ENCODE peak calls at places on chromosomes 6 and 20, in eight cellular contexts. One of them, this sample, is unnamed.

GRCh38 chr6:161300823-161301222 is 27.0 kb upstream of the AGPAT4 start:
- DNase-seq in A549: no peak
- DNase-seq in Calu3: no peak
- DNase-seq in cardiac muscle cell: no peak
- DNase-seq in fibroblast of lung: no peak
- DNase-seq in HL-60: no peak
- DNase-seq in bronchial epithelial cell: no peak
- DNase-seq in activated B cell treated with CpG ODN at 0.5 μM for 24 hours: no peak
- DNase-seq in this sample: no peak

GRCh38 chr6:96812077-96812703 is 25.1 kb downstream of the GPR63 start:
- DNase-seq in HL-60: no peak
- DNase-seq in fibroblast of lung: peak; percentile 62
- DNase-seq in A549: no peak
- DNase-seq in Calu3: no peak
- DNase-seq in activated B cell treated with CpG ODN at 0.5 μM for 24 hours: no peak
- DNase-seq in bronchial epithelial cell: no peak
- DNase-seq in cardiac muscle cell: no peak
- DNase-seq in this sample: no peak

GRCh38 chr6:139271056-139271455 is 20.7 kb downstream of the TXLNB start:
- DNase-seq in A549: no peak
- DNase-seq in fibroblast of lung: peak; percentile 95
- DNase-seq in activated B cell treated with CpG ODN at 0.5 μM for 24 hours: no peak
- DNase-seq in Calu3: no peak
- DNase-seq in HL-60: no peak
- DNase-seq in cardiac muscle cell: no peak
- DNase-seq in bronchial epithelial cell: peak; percentile 36
- DNase-seq in this sample: no peak

GRCh38 chr6:36272234-36272633 is 2.4 kb downstream of the PNPLA1 start:
- DNase-seq in bronchial epithelial cell: no peak
- DNase-seq in cardiac muscle cell: no peak
- DNase-seq in fibroblast of lung: no peak
- DNase-seq in activated B cell treated with CpG ODN at 0.5 μM for 24 hours: no peak
- DNase-seq in HL-60: no peak
- DNase-seq in A549: no peak
- DNase-seq in Calu3: no peak
- DNase-seq in this sample: no peak

GRCh38 chr6:157941101-157941863 is 40.4 kb upstream of the SYNJ2 start:
- DNase-seq in Calu3: no peak
- DNase-seq in cardiac muscle cell: no peak
- DNase-seq in A549: no peak
- DNase-seq in activated B cell treated with CpG ODN at 0.5 μM for 24 hours: no peak
- DNase-seq in fibroblast of lung: no peak
- DNase-seq in HL-60: no peak
- DNase-seq in bronchial epithelial cell: no peak
- DNase-seq in this sample: no peak

GRCh38 chr6:124928831-124929230 is 33.4 kb upstream of the RNF217 start:
- DNase-seq in Calu3: no peak
- DNase-seq in fibroblast of lung: peak; percentile 70
- DNase-seq in A549: no peak
- DNase-seq in activated B cell treated with CpG ODN at 0.5 μM for 24 hours: no peak
- DNase-seq in cardiac muscle cell: no peak
- DNase-seq in HL-60: no peak
- DNase-seq in bronchial epithelial cell: peak; percentile 60
- DNase-seq in this sample: no peak

GRCh38 chr20:37511605-37512275 is 9.3 kb upstream of the NNAT start:
- DNase-seq in cardiac muscle cell: no peak
- DNase-seq in HL-60: no peak
- DNase-seq in activated B cell treated with CpG ODN at 0.5 μM for 24 hours: no peak
- DNase-seq in fibroblast of lung: peak; percentile 76
- DNase-seq in Calu3: no peak
- DNase-seq in A549: no peak
- DNase-seq in bronchial epithelial cell: peak; percentile 17
- DNase-seq in this sample: no peak

GRCh38 chr6:135097172-135097571 is 42.5 kb upstream of the HBS1L start:
- DNase-seq in bronchial epithelial cell: no peak
- DNase-seq in cardiac muscle cell: no peak
- DNase-seq in fibroblast of lung: no peak
- DNase-seq in A549: no peak
- DNase-seq in HL-60: no peak
- DNase-seq in Calu3: no peak
- DNase-seq in activated B cell treated with CpG ODN at 0.5 μM for 24 hours: no peak
- DNase-seq in this sample: no peak

GRCh38 chr20:61357119-61357518 is 105.1 kb downstream of the CDH4 start:
- DNase-seq in A549: no peak
- DNase-seq in cardiac muscle cell: no peak
- DNase-seq in fibroblast of lung: no peak
- DNase-seq in HL-60: no peak
- DNase-seq in Calu3: no peak
- DNase-seq in bronchial epithelial cell: no peak
- DNase-seq in activated B cell treated with CpG ODN at 0.5 μM for 24 hours: no peak
- DNase-seq in this sample: no peak

GRCh38 chr20:38143646-38144554 is 21.2 kb downstream of the TGM2 start:
- DNase-seq in activated B cell treated with CpG ODN at 0.5 μM for 24 hours: no peak
- DNase-seq in Calu3: peak; percentile 90
- DNase-seq in fibroblast of lung: peak; percentile 95
- DNase-seq in HL-60: peak; percentile 16
- DNase-seq in cardiac muscle cell: peak; percentile 49
- DNase-seq in A549: peak; percentile 63
- DNase-seq in bronchial epithelial cell: peak; percentile 100
- DNase-seq in this sample: peak; percentile 80

GRCh38 chr6:84522135-84522535 is 242.3 kb downstream of the TBX18 start:
- DNase-seq in Calu3: no peak
- DNase-seq in HL-60: no peak
- DNase-seq in bronchial epithelial cell: peak; percentile 94
- DNase-seq in A549: peak; percentile 10
- DNase-seq in fibroblast of lung: peak; percentile 96
- DNase-seq in activated B cell treated with CpG ODN at 0.5 μM for 24 hours: no peak
- DNase-seq in cardiac muscle cell: no peak
- DNase-seq in this sample: no peak

GRCh38 chr20:46559685-46560440 is 9.4 kb upstream of the OCSTAMP start:
- DNase-seq in activated B cell treated with CpG ODN at 0.5 μM for 24 hours: no peak
- DNase-seq in A549: no peak
- DNase-seq in cardiac muscle cell: no peak
- DNase-seq in HL-60: no peak
- DNase-seq in bronchial epithelial cell: no peak
- DNase-seq in fibroblast of lung: no peak
- DNase-seq in Calu3: peak; percentile 36
- DNase-seq in this sample: no peak

GRCh38 chr6:139474145-139475108 is 100.0 kb upstream of the CITED2 start:
- DNase-seq in A549: no peak
- DNase-seq in HL-60: peak; percentile 64
- DNase-seq in fibroblast of lung: peak; percentile 33
- DNase-seq in activated B cell treated with CpG ODN at 0.5 μM for 24 hours: no peak
- DNase-seq in cardiac muscle cell: no peak
- DNase-seq in bronchial epithelial cell: no peak
- DNase-seq in Calu3: no peak
- DNase-seq in this sample: no peak

GRCh38 chr6:93088675-93089575 is 330.4 kb downstream of the EPHA7 start:
- DNase-seq in cardiac muscle cell: no peak
- DNase-seq in HL-60: no peak
- DNase-seq in activated B cell treated with CpG ODN at 0.5 μM for 24 hours: no peak
- DNase-seq in bronchial epithelial cell: no peak
- DNase-seq in Calu3: no peak
- DNase-seq in fibroblast of lung: peak; percentile 5
- DNase-seq in A549: no peak
- DNase-seq in this sample: no peak

GRCh38 chr20:18009116-18009515 is 40.3 kb downstream of the MGME1 start:
- DNase-seq in activated B cell treated with CpG ODN at 0.5 μM for 24 hours: no peak
- DNase-seq in Calu3: no peak
- DNase-seq in bronchial epithelial cell: no peak
- DNase-seq in A549: no peak
- DNase-seq in fibroblast of lung: no peak
- DNase-seq in cardiac muscle cell: no peak
- DNase-seq in HL-60: no peak
- DNase-seq in this sample: no peak

GRCh38 chr20:45588800-45589199 is 9.7 kb upstream of the WFDC8 start:
- DNase-seq in bronchial epithelial cell: peak; percentile 12
- DNase-seq in activated B cell treated with CpG ODN at 0.5 μM for 24 hours: no peak
- DNase-seq in HL-60: no peak
- DNase-seq in Calu3: no peak
- DNase-seq in A549: no peak
- DNase-seq in fibroblast of lung: no peak
- DNase-seq in cardiac muscle cell: no peak
- DNase-seq in this sample: no peak

GRCh38 chr20:20079102-20079784 is 26.9 kb downstream of the CFAP61 start:
- DNase-seq in bronchial epithelial cell: peak; percentile 13
- DNase-seq in HL-60: no peak
- DNase-seq in activated B cell treated with CpG ODN at 0.5 μM for 24 hours: no peak
- DNase-seq in A549: no peak
- DNase-seq in fibroblast of lung: no peak
- DNase-seq in Calu3: peak; percentile 1
- DNase-seq in cardiac muscle cell: no peak
- DNase-seq in this sample: no peak

GRCh38 chr6:92559002-92559401 is 860.4 kb downstream of the EPHA7 start:
- DNase-seq in Calu3: no peak
- DNase-seq in A549: no peak
- DNase-seq in activated B cell treated with CpG ODN at 0.5 μM for 24 hours: no peak
- DNase-seq in bronchial epithelial cell: no peak
- DNase-seq in fibroblast of lung: no peak
- DNase-seq in cardiac muscle cell: no peak
- DNase-seq in HL-60: no peak
- DNase-seq in this sample: no peak

GRCh38 chr20:52105045-52105572 is 86.5 kb downstream of the ZFP64 start:
- DNase-seq in fibroblast of lung: peak; percentile 54
- DNase-seq in HL-60: no peak
- DNase-seq in Calu3: no peak
- DNase-seq in bronchial epithelial cell: no peak
- DNase-seq in cardiac muscle cell: peak; percentile 63
- DNase-seq in activated B cell treated with CpG ODN at 0.5 μM for 24 hours: no peak
- DNase-seq in A549: peak; percentile 55
- DNase-seq in this sample: no peak

DNA sequence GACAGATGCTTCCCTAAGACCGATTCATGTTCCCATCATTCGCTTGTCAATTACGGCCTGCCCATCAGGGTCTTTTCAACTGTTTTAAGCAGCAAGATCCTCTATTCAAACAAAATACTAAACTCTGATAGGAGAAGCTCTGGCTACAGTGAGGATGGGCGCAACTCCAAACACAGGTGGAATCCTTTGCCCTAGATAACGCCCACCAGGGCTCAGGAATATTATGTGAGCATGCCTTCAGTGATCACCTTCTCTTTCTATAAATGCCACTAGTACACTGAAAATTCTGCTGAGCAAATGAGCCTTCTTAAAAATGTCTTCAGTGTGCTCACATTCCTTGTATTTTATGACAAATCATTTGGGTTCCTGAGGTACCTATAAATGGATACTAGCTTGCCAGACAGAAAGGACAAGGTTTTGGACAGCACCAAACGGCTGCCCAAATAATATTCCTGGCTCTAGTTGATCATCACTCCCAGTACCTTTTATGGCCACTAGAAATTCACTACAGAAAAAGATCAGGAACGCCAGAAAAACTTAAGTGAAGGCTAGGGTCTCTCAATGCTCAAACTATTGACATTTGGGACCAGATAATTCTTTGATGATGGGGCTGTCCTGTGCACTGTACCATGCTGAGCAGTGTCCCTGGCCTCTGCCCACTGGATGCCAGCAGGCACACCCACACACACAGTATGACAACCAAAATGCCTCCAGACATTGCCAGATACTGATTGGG is 13.1 kb downstream of the ZNF217 start:
- DNase-seq in cardiac muscle cell: no peak
- DNase-seq in A549: no peak
- DNase-seq in bronchial epithelial cell: no peak
- DNase-seq in Calu3: no peak
- DNase-seq in HL-60: no peak
- DNase-seq in fibroblast of lung: no peak
- DNase-seq in activated B cell treated with CpG ODN at 0.5 μM for 24 hours: no peak
- DNase-seq in this sample: no peak
- TF ChIP-seq CTCF in cardiac muscle cell: peak; percentile 11
- TF ChIP-seq CTCF in A549: no peak
- TF ChIP-seq CTCF in bronchial epithelial cell: no peak
- TF ChIP-seq CTCF in Calu3: peak; percentile 6
- TF ChIP-seq CTCF in HL-60: no peak
- TF ChIP-seq CTCF in fibroblast of lung: no peak
- TF ChIP-seq CTCF in activated B cell treated with CpG ODN at 0.5 μM for 24 hours: no peak
- TF ChIP-seq CTCF in this sample: no peak

DNA sequence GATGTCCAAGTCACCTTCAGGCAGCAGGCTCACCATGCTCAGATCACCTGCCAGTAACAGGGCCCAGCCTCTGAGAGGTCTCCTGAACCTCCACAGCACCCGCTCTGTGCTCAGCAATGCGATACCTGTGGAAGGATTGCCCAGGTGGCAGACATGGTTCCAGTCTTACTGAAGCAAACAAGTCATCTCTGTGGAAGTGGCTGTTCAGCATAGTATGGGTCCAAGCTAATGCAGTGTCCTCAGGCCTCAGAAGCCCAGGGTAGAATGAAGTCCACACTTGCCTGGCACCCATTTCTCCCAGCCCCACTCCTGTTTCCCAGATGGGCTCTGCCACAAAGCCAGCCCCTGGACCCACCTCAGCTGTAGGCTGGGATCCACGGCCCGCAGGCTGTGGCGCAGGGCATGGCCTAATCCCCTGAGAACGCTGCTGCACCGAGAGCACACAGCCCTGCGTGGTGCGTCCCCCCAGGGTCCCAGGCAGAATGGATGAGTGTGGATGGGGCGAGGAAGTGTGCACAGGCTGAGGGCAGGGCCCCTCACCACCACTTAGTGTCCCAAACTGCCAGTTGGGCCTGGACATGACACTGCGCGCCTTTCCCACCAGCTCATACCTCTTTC is 101.1 kb downstream of the PXDC1 start:
- DNase-seq in HL-60: no peak
- DNase-seq in bronchial epithelial cell: no peak
- DNase-seq in activated B cell treated with CpG ODN at 0.5 μM for 24 hours: no peak
- DNase-seq in Calu3: no peak
- DNase-seq in A549: no peak
- DNase-seq in fibroblast of lung: no peak
- DNase-seq in cardiac muscle cell: no peak
- DNase-seq in this sample: no peak
- TF ChIP-seq CTCF in HL-60: no peak
- TF ChIP-seq CTCF in bronchial epithelial cell: no peak
- TF ChIP-seq CTCF in activated B cell treated with CpG ODN at 0.5 μM for 24 hours: no peak
- TF ChIP-seq CTCF in Calu3: no peak
- TF ChIP-seq CTCF in A549: no peak
- TF ChIP-seq CTCF in fibroblast of lung: no peak
- TF ChIP-seq CTCF in cardiac muscle cell: no peak
- TF ChIP-seq CTCF in this sample: no peak

DNA sequence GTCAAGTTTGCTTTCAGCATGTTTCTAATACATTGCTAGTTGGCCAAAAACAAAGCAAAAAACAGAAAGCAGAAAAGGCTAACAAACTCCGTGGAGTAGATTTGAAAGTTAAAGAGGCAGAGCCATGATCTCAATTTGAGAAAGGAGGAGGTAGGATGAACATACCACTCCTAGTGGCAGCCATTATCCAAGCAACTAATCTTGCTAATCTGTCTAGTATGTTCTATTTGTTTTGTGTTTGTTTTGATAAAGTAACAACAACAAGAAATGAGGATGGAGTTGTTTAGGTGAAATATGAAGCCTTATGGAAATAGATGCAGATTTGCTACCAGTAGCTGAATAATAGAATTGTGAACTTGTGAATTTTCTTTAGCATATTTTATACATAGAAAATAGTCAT is 295.5 kb upstream of the PRDM1 start:
- DNase-seq in activated B cell treated with CpG ODN at 0.5 μM for 24 hours: no peak
- DNase-seq in A549: no peak
- DNase-seq in fibroblast of lung: no peak
- DNase-seq in HL-60: no peak
- DNase-seq in Calu3: no peak
- DNase-seq in cardiac muscle cell: no peak
- DNase-seq in bronchial epithelial cell: no peak
- DNase-seq in this sample: no peak
- TF ChIP-seq CTCF in activated B cell treated with CpG ODN at 0.5 μM for 24 hours: no peak
- TF ChIP-seq CTCF in A549: no peak
- TF ChIP-seq CTCF in fibroblast of lung: peak; percentile 15
- TF ChIP-seq CTCF in HL-60: no peak
- TF ChIP-seq CTCF in Calu3: no peak
- TF ChIP-seq CTCF in cardiac muscle cell: no peak
- TF ChIP-seq CTCF in bronchial epithelial cell: peak; percentile 11
- TF ChIP-seq CTCF in this sample: no peak

GRCh38 chr6:153301602-153302001 is 170.5 kb upstream of the RGS17 start:
- DNase-seq in bronchial epithelial cell: no peak
- DNase-seq in activated B cell treated with CpG ODN at 0.5 μM for 24 hours: no peak
- DNase-seq in A549: no peak
- DNase-seq in fibroblast of lung: no peak
- DNase-seq in cardiac muscle cell: no peak
- DNase-seq in HL-60: no peak
- DNase-seq in Calu3: no peak
- DNase-seq in this sample: peak; percentile 19
- TF ChIP-seq CTCF in bronchial epithelial cell: no peak
- TF ChIP-seq CTCF in activated B cell treated with CpG ODN at 0.5 μM for 24 hours: no peak
- TF ChIP-seq CTCF in A549: no peak
- TF ChIP-seq CTCF in fibroblast of lung: no peak
- TF ChIP-seq CTCF in cardiac muscle cell: no peak
- TF ChIP-seq CTCF in HL-60: no peak
- TF ChIP-seq CTCF in Calu3: no peak
- TF ChIP-seq CTCF in this sample: no peak